ENCODE peak calls at places on chromosomes 3 and 15, in six cellular contexts. S, T, K, P, Z and O are unnamed samples.

GRCh38 chr3:131543714-131544113 is 40.9 kb upstream of the MRPL3 start:
- DNase-seq in K (peak), Z (peak), S (peak), P (peak), T (no peak), O (peak)

GRCh38 chr3:12194669-12195161 is 36.0 kb upstream of the TIMP4 start:
- DNase-seq in Z (peak), K (no peak), T (no peak), P (peak), S (no peak), O (no peak)

GRCh38 chr15:75776075-75776443 is 63.4 kb upstream of the CSPG4 start:
- DNase-seq in S (peak), Z (peak), P (no peak), K (no peak), T (no peak), O (no peak)

GRCh38 chr3:27253831-27254230 is 115.4 kb downstream of the NEK10 start:
- DNase-seq in Z (peak), S (peak), T (no peak), P (peak), K (no peak), O (peak)

GRCh38 chr3:55609230-55610100 is 122.4 kb upstream of the WNT5A start:
- DNase-seq in S (no peak), T (no peak), Z (no peak), P (no peak), K (no peak), O (no peak)

GRCh38 chr3:123202451-123202850 is 708 bp downstream of the SEC22A start:
- DNase-seq in S (peak), Z (no peak), P (peak), T (no peak), K (no peak), O (no peak)

GRCh38 chr15:77371850-77372249 is 48.1 kb downstream of the PEAK1 start:
- DNase-seq in S (no peak), Z (no peak), K (no peak), T (no peak), P (no peak), O (no peak)

GRCh38 chr3:160980740-160981139 is 124.4 kb downstream of the B3GALNT1 start:
- DNase-seq in P (no peak), K (no peak), Z (no peak), S (no peak), T (no peak), O (no peak)

GRCh38 chr3:111979689-111980025 is 831 bp downstream of the ABHD10 start:
- DNase-seq in Z (no peak), K (no peak), P (no peak), T (peak), S (no peak), O (no peak)

GRCh38 chr3:71680588-71680987 is 44.6 kb downstream of the EIF4E3 start:
- DNase-seq in S (peak), T (no peak), Z (no peak), K (no peak), P (no peak), O (no peak)

GRCh38 chr15:87575896-87576295 is 680.6 kb downstream of the NTRK3 start:
- DNase-seq in T (no peak), P (no peak), K (no peak), Z (no peak), S (no peak), O (no peak)

GRCh38 chr3:52050571-52050970 is 5.8 kb downstream of the DUSP7 start:
- DNase-seq in K (no peak), T (no peak), S (no peak), Z (no peak), P (no peak), O (no peak)

GRCh38 chr3:120524171-120524923 is 71.8 kb upstream of the NDUFB4 start:
- DNase-seq in P (no peak), T (no peak), Z (no peak), K (no peak), S (peak), O (no peak)

GRCh38 chr3:177595789-177596188 is 398.5 kb upstream of the TBL1XR1 start:
- DNase-seq in S (no peak), Z (no peak), K (no peak), P (no peak), T (no peak), O (no peak)

GRCh38 chr15:33310481-33311311 is at the start of gene RYR3:
- DNase-seq in Z (peak), S (peak), K (peak), T (no peak), P (peak), O (no peak)

GRCh38 chr3:51539291-51539891 is 872 bp downstream of the RAD54L2 start:
- DNase-seq in P (peak), T (no peak), S (peak), Z (peak), K (peak), O (peak)

GRCh38 chr15:95108673-95109072 is 877.3 kb downstream of the MCTP2 start:
- DNase-seq in T (no peak), Z (no peak), P (no peak), S (no peak), K (no peak), O (no peak)

GRCh38 chr15:72133211-72133610 is 15.0 kb downstream of the SENP8 start:
- DNase-seq in T (no peak), S (no peak), P (no peak), Z (no peak), K (no peak), O (no peak)